ENCODE peak calls at places on chromosomes 2 and 18, in eight cellular contexts. M is kidney glomerular epithelial cell; K is SHP77 treated with DMSO at 0.1 percent for 48 hours; S is stimulated activated CD8-positive, alpha-beta memory T cell treated with anti-CD3 and anti-CD28 coated beads, Interleukin-15, amount 100 ng/mL, for 4 hours; G is activated CD8-positive, alpha-beta memory T cell treated with anti-CD3 and anti-CD28 coated beads for 24 hours; J is mesothelial cell of epicardium; H is posterior cingulate gyrus; P is GM23248. L is an unnamed sample.

GRCh38 chr2:241224851-241225438 is 36.5 kb downstream of the ANO7 start:
- DNase-seq in J (no peak), P (no peak), S (no peak), H (peak; percentile 21), K (no peak), M (no peak), G (no peak), L (no peak)

GRCh38 chr18:48091869-48092497 is 161.5 kb upstream of the SMAD2 start:
- DNase-seq in P (no peak), J (no peak), S (no peak), H (no peak), M (no peak), K (no peak), G (no peak), L (no peak)

GRCh38 chr2:28326873-28327495 is 65.7 kb upstream of the FOSL2 start:
- DNase-seq in H (peak; percentile 68), K (no peak), M (no peak), P (peak; percentile 32), S (no peak), G (no peak), J (no peak), L (no peak)

GRCh38 chr2:205637779-205638503 is 44.4 kb upstream of the NRP2 start:
- DNase-seq in P (peak; percentile 9), H (no peak), M (no peak), K (no peak), S (no peak), J (no peak), G (no peak), L (no peak)

GRCh38 chr2:70941701-70942100 is 6.0 kb downstream of the ATP6V1B1 start:
- DNase-seq in P (no peak), M (no peak), G (no peak), S (no peak), K (no peak), H (peak; percentile 69), J (no peak), L (no peak)

GRCh38 chr2:204842731-204843490 is 297.6 kb downstream of the PARD3B start:
- DNase-seq in K (no peak), G (no peak), S (no peak), H (peak; percentile 84), M (peak; percentile 74), P (peak; percentile 97), J (no peak), L (peak; percentile 32)

GRCh38 chr18:49561377-49562193 is at the start of gene LIPG:
- DNase-seq in P (peak; percentile 74), J (peak; percentile 74), M (peak; percentile 67), K (no peak), H (peak; percentile 83), S (peak; percentile 5), G (peak; percentile 68), L (no peak)

GRCh38 chr2:67927489-67927888 is 135.3 kb downstream of the C1D start:
- DNase-seq in H (no peak), P (no peak), M (no peak), G (no peak), J (no peak), S (no peak), K (no peak), L (no peak)

GRCh38 chr2:109067829-109068152 is 61.2 kb upstream of the SH3RF3 start:
- DNase-seq in J (no peak), S (no peak), G (peak; percentile 37), K (no peak), M (no peak), P (no peak), H (peak; percentile 72), L (no peak)

GRCh38 chr2:113700186-113700841 is 56.1 kb downstream of the SLC35F5 start:
- DNase-seq in P (peak; percentile 81), S (peak; percentile 18), H (peak; percentile 84), G (peak; percentile 67), J (no peak), K (no peak), M (no peak), L (no peak)

GRCh38 chr2:226215902-226216503 is 583.6 kb downstream of the IRS1 start:
- DNase-seq in H (peak; percentile 86), K (no peak), M (peak; percentile 60), G (peak; percentile 62), S (peak; percentile 3), J (peak; percentile 63), P (peak; percentile 61), L (no peak)

GRCh38 chr2:27379840-27380625 is 501 bp downstream of the ZNF513 start:
- DNase-seq in H (peak; percentile 96), G (no peak), S (no peak), J (no peak), M (no peak), K (no peak), P (peak; percentile 54), L (peak; percentile 65)

GRCh38 chr2:20218331-20219320 is 6.3 kb downstream of the SDC1 start:
- DNase-seq in S (no peak), M (no peak), J (no peak), K (no peak), G (no peak), H (peak; percentile 68), P (no peak), L (no peak)

GRCh38 chr2:72293620-72294019 is 146.0 kb upstream of the CYP26B1 start:
- DNase-seq in H (no peak), S (no peak), M (no peak), J (no peak), G (no peak), K (no peak), P (peak; percentile 52), L (no peak)

GRCh38 chr2:22795467-22795866 is 589.5 kb upstream of the KLHL29 start:
- DNase-seq in S (no peak), G (no peak), P (no peak), M (no peak), H (no peak), J (no peak), K (no peak), L (no peak)

GRCh38 chr2:110948027-110948687 is 172.6 kb upstream of the BCL2L11 start:
- DNase-seq in M (no peak), S (no peak), G (no peak), H (no peak), P (no peak), K (no peak), J (no peak), L (no peak)

GRCh38 chr2:83817511-83817910 is 641.6 kb downstream of the SUCLG1 start:
- DNase-seq in S (no peak), K (no peak), G (no peak), H (no peak), J (no peak), P (peak; percentile 32), M (no peak), L (no peak)

GRCh38 chr2:96108578-96109561 is 7.5 kb downstream of the ADRA2B start:
- DNase-seq in M (no peak), J (no peak), H (peak; percentile 75), K (no peak), S (no peak), P (no peak), G (no peak), L (no peak)

GRCh38 chr2:16296331-16297250 is 356.2 kb downstream of the MYCN start:
- DNase-seq in K (no peak), M (no peak), S (no peak), P (no peak), J (no peak), H (no peak), G (no peak), L (no peak)

GRCh38 chr2:141647353-141647752 is 483.5 kb downstream of the LRP1B start:
- DNase-seq in G (no peak), J (no peak), K (no peak), P (no peak), S (no peak), M (no peak), H (no peak), L (no peak)

GRCh38 chr2:109339519-109339991 is 210.6 kb downstream of the SH3RF3 start:
- DNase-seq in P (peak; percentile 78), S (no peak), H (no peak), M (peak; percentile 15), J (no peak), G (no peak), K (no peak), L (no peak)

GRCh38 chr2:215836881-215837280 is 176.5 kb downstream of the MREG start:
- DNase-seq in H (no peak), P (no peak), S (no peak), K (no peak), M (no peak), G (no peak), J (no peak), L (no peak)

GRCh38 chr2:174607989-174608865 is 10.6 kb upstream of the WIPF1 start:
- DNase-seq in J (no peak), M (no peak), K (no peak), S (no peak), P (peak; percentile 30), H (no peak), G (peak; percentile 69), L (no peak)

GRCh38 chr2:61943251-61943650 is 37.8 kb downstream of the COMMD1 start:
- DNase-seq in G (no peak), K (no peak), S (no peak), M (no peak), J (no peak), H (no peak), P (peak; percentile 14), L (no peak)